ENCODE peak calls at places on chromosome 14, in ten cellular contexts. S, Y, I, O, P, G, K, C, H and U are unnamed samples.

GRCh38 chr14:58712357-58712756 is 74.6 kb downstream of the DACT1 start:
- DNase-seq in C (no peak), P (no peak), K (no peak), S (no peak), Y (no peak), G (no peak), H (no peak), I (no peak), O (no peak), U (no peak)

GRCh38 chr14:39258782-39259545 is 25.2 kb downstream of the MIA2 start:
- DNase-seq in H (no peak), P (no peak), O (no peak), S (no peak), C (no peak), K (no peak), Y (no peak), G (no peak), I (no peak), U (no peak)

GRCh38 chr14:73295198-73295796 is 58.0 kb downstream of the PAPLN start:
- DNase-seq in Y (peak), K (peak), H (no peak), C (peak), G (no peak), P (peak), S (no peak), I (no peak), O (no peak), U (peak)

GRCh38 chr14:45658917-45659299 is 405.9 kb upstream of the MIS18BP1 start:
- DNase-seq in G (no peak), S (no peak), P (no peak), Y (no peak), I (no peak), H (no peak), K (no peak), O (no peak), C (no peak), U (no peak)

GRCh38 chr14:87643005-87643404 is 350.0 kb downstream of the GALC start:
- DNase-seq in O (no peak), S (no peak), I (no peak), Y (peak), K (no peak), P (no peak), C (no peak), H (no peak), G (no peak), U (no peak)

GRCh38 chr14:22955702-22956575 is 951 bp downstream of the HAUS4 start:
- DNase-seq in O (no peak), K (peak), I (no peak), P (no peak), G (no peak), H (no peak), S (no peak), C (no peak), Y (peak), U (no peak)

GRCh38 chr14:38079268-38079667 is 128.4 kb upstream of the SSTR1 start:
- DNase-seq in O (no peak), G (no peak), I (no peak), P (no peak), S (no peak), H (no peak), K (peak), Y (no peak), C (no peak), U (no peak)

GRCh38 chr14:95431199-95432145 is 85.0 kb downstream of the SYNE3 start:
- DNase-seq in K (peak), S (no peak), I (no peak), P (peak), O (no peak), Y (peak), C (peak), H (no peak), G (no peak), U (no peak)

GRCh38 chr14:22506778-22507351 is 82.2 kb downstream of the DAD1 start:
- DNase-seq in H (no peak), Y (no peak), C (no peak), P (no peak), K (no peak), G (no peak), S (no peak), O (no peak), I (no peak), U (no peak)

GRCh38 chr14:65042731-65043372 is 56.2 kb downstream of the FNTB start:
- DNase-seq in K (no peak), G (no peak), O (no peak), C (no peak), H (no peak), Y (no peak), S (no peak), I (peak), P (no peak), U (no peak)

GRCh38 chr14:90644882-90645281 is 171.3 kb downstream of the TTC7B start:
- DNase-seq in G (peak), H (no peak), I (no peak), C (no peak), Y (no peak), P (no peak), S (no peak), K (no peak), O (no peak), U (no peak)

GRCh38 chr14:51806026-51806590 is 54.3 kb upstream of the GNG2 start:
- DNase-seq in S (no peak), G (no peak), P (no peak), K (no peak), H (no peak), I (no peak), O (no peak), Y (no peak), C (no peak), U (no peak)

GRCh38 chr14:34665785-34666425 is 36.0 kb upstream of the SNX6 start:
- DNase-seq in Y (peak), H (no peak), P (peak), K (peak), S (no peak), G (no peak), O (no peak), C (no peak), I (no peak), U (peak)

GRCh38 chr14:45133683-45134050 is 614 bp downstream of the FKBP3 start:
- DNase-seq in K (peak), O (no peak), I (no peak), H (no peak), Y (no peak), S (no peak), P (no peak), G (no peak), C (no peak), U (no peak)

GRCh38 chr14:96081767-96082400 is 42.7 kb downstream of the C14orf132 start:
- DNase-seq in H (no peak), I (peak), Y (no peak), K (no peak), S (no peak), P (no peak), O (no peak), G (no peak), C (no peak), U (no peak)

GRCh38 chr14:99910337-99911268 is 117.4 kb downstream of the EML1 start:
- DNase-seq in Y (no peak), P (peak), S (no peak), K (no peak), G (no peak), O (peak), I (no peak), H (no peak), C (no peak), U (no peak)

GRCh38 chr14:90388437-90388836 is 8.4 kb upstream of the CALM1 start:
- DNase-seq in K (peak), Y (peak), G (no peak), I (no peak), S (no peak), C (peak), O (no peak), P (peak), H (no peak), U (no peak)

GRCh38 chr14:62002636-62003035 is 240.4 kb downstream of the SNAPC1 start:
- DNase-seq in O (no peak), K (peak), S (no peak), P (no peak), I (no peak), G (no peak), Y (no peak), C (no peak), H (no peak), U (peak)

GRCh38 chr14:92759300-92759678 is 10.9 kb upstream of the LGMN start:
- DNase-seq in C (peak), H (no peak), I (no peak), Y (peak), G (no peak), O (no peak), S (no peak), P (peak), K (peak), U (no peak)

GRCh38 chr14:97393244-97393643 is 596.1 kb downstream of the VRK1 start:
- DNase-seq in H (no peak), C (no peak), P (no peak), O (no peak), I (no peak), S (no peak), G (no peak), Y (no peak), K (no peak), U (no peak)

GRCh38 chr14:34211732-34212131 is 250.3 kb downstream of the SPTSSA start:
- DNase-seq in G (no peak), I (no peak), O (no peak), C (no peak), K (no peak), S (no peak), Y (no peak), P (no peak), H (no peak), U (no peak)

GRCh38 chr14:101363880-101364391 is 197.4 kb upstream of the DIO3 start:
- DNase-seq in H (no peak), O (no peak), Y (no peak), I (peak), S (no peak), C (no peak), G (no peak), P (no peak), K (no peak), U (no peak)

GRCh38 chr14:104881369-104881979 is 16.4 kb downstream of the CEP170B start:
- DNase-seq in S (no peak), P (no peak), C (peak), Y (no peak), O (no peak), I (no peak), K (peak), G (peak), H (no peak), U (no peak)

GRCh38 chr14:81169711-81170103 is 51.1 kb downstream of the GTF2A1 start:
- DNase-seq in G (peak), O (no peak), P (no peak), I (peak), C (no peak), H (peak), S (peak), K (peak), Y (peak), U (no peak)